ENCODE peak calls at places on chromosomes 13 and 19, in eight cellular contexts. One of them, this sample, is unnamed.

GRCh38 chr19:50718255-50719118 is 1.1 kb downstream of the SHANK1 start:
- DNase-seq in AG04450: no peak
- DNase-seq in psoas muscle: peak; percentile 44
- DNase-seq in PC-9: no peak
- DNase-seq in hepatocyte: no peak
- DNase-seq in Caco-2: no peak
- DNase-seq in AG10803: no peak
- DNase-seq in vagina: no peak
- DNase-seq in this sample: no peak

GRCh38 chr13:110627761-110628476 is 12.6 kb downstream of the NAXD start:
- DNase-seq in AG04450: no peak
- DNase-seq in psoas muscle: no peak
- DNase-seq in PC-9: no peak
- DNase-seq in hepatocyte: no peak
- DNase-seq in Caco-2: no peak
- DNase-seq in AG10803: no peak
- DNase-seq in vagina: no peak
- DNase-seq in this sample: no peak

GRCh38 chr13:51360489-51360888 is 21.0 kb downstream of the SERPINE3 start:
- DNase-seq in AG04450: no peak
- DNase-seq in psoas muscle: no peak
- DNase-seq in PC-9: no peak
- DNase-seq in hepatocyte: no peak
- DNase-seq in Caco-2: no peak
- DNase-seq in AG10803: no peak
- DNase-seq in vagina: no peak
- DNase-seq in this sample: no peak

GRCh38 chr13:93861818-93862217 is 617.7 kb downstream of the DCT start:
- DNase-seq in AG04450: peak; percentile 24
- DNase-seq in psoas muscle: no peak
- DNase-seq in PC-9: no peak
- DNase-seq in hepatocyte: peak; percentile 48
- DNase-seq in Caco-2: no peak
- DNase-seq in AG10803: peak; percentile 55
- DNase-seq in vagina: no peak
- DNase-seq in this sample: no peak

GRCh38 chr13:90498816-90499215 is 848.7 kb upstream of the MIR17HG start:
- DNase-seq in AG04450: no peak
- DNase-seq in psoas muscle: no peak
- DNase-seq in PC-9: no peak
- DNase-seq in hepatocyte: no peak
- DNase-seq in Caco-2: no peak
- DNase-seq in AG10803: no peak
- DNase-seq in vagina: no peak
- DNase-seq in this sample: no peak

GRCh38 chr13:40168425-40169155 is 497.9 kb downstream of the FOXO1 start:
- DNase-seq in AG04450: no peak
- DNase-seq in psoas muscle: no peak
- DNase-seq in PC-9: no peak
- DNase-seq in hepatocyte: no peak
- DNase-seq in Caco-2: no peak
- DNase-seq in AG10803: no peak
- DNase-seq in vagina: no peak
- DNase-seq in this sample: no peak

GRCh38 chr19:40750035-40750284 is 317 bp downstream of the ACTMAP start:
- DNase-seq in AG04450: no peak
- DNase-seq in psoas muscle: no peak
- DNase-seq in PC-9: no peak
- DNase-seq in hepatocyte: no peak
- DNase-seq in Caco-2: no peak
- DNase-seq in AG10803: no peak
- DNase-seq in vagina: no peak
- DNase-seq in this sample: no peak

GRCh38 chr13:105874808-105875207 is 660.7 kb downstream of the EFNB2 start:
- DNase-seq in AG04450: no peak
- DNase-seq in psoas muscle: no peak
- DNase-seq in PC-9: no peak
- DNase-seq in hepatocyte: peak; percentile 8
- DNase-seq in Caco-2: no peak
- DNase-seq in AG10803: no peak
- DNase-seq in vagina: no peak
- DNase-seq in this sample: no peak

GRCh38 chr19:31448221-31448657 is 99.0 kb upstream of the TSHZ3 start:
- DNase-seq in AG04450: peak; percentile 89
- DNase-seq in psoas muscle: peak; percentile 85
- DNase-seq in PC-9: no peak
- DNase-seq in hepatocyte: peak; percentile 60
- DNase-seq in Caco-2: no peak
- DNase-seq in AG10803: peak; percentile 86
- DNase-seq in vagina: no peak
- DNase-seq in this sample: no peak

GRCh38 chr13:113145496-113145895 is 13.0 kb upstream of the PROZ start:
- DNase-seq in AG04450: no peak
- DNase-seq in psoas muscle: no peak
- DNase-seq in PC-9: no peak
- DNase-seq in hepatocyte: no peak
- DNase-seq in Caco-2: no peak
- DNase-seq in AG10803: no peak
- DNase-seq in vagina: peak; percentile 55
- DNase-seq in this sample: no peak

GRCh38 chr19:47028372-47028672 is 8.7 kb downstream of the NPAS1 start:
- DNase-seq in AG04450: no peak
- DNase-seq in psoas muscle: no peak
- DNase-seq in PC-9: no peak
- DNase-seq in hepatocyte: no peak
- DNase-seq in Caco-2: no peak
- DNase-seq in AG10803: no peak
- DNase-seq in vagina: no peak
- DNase-seq in this sample: no peak

GRCh38 chr19:4516939-4517300 is 1.4 kb downstream of the PLIN4 start:
- DNase-seq in AG04450: no peak
- DNase-seq in psoas muscle: peak; percentile 89
- DNase-seq in PC-9: no peak
- DNase-seq in hepatocyte: no peak
- DNase-seq in Caco-2: no peak
- DNase-seq in AG10803: no peak
- DNase-seq in vagina: no peak
- DNase-seq in this sample: no peak

GRCh38 chr13:114119196-114119595 is 13.2 kb downstream of the RASA3 start:
- DNase-seq in AG04450: peak; percentile 85
- DNase-seq in psoas muscle: peak; percentile 58
- DNase-seq in PC-9: no peak
- DNase-seq in hepatocyte: peak; percentile 80
- DNase-seq in Caco-2: no peak
- DNase-seq in AG10803: peak; percentile 91
- DNase-seq in vagina: no peak
- DNase-seq in this sample: peak; percentile 83

GRCh38 chr19:12782424-12783225 is 7.3 kb upstream of the HOOK2 start:
- DNase-seq in AG04450: no peak
- DNase-seq in psoas muscle: peak; percentile 93
- DNase-seq in PC-9: no peak
- DNase-seq in hepatocyte: peak; percentile 89
- DNase-seq in Caco-2: peak; percentile 81
- DNase-seq in AG10803: peak; percentile 83
- DNase-seq in vagina: no peak
- DNase-seq in this sample: no peak

GRCh38 chr13:30038884-30039283 is 188.5 kb upstream of the UBL3 start:
- DNase-seq in AG04450: no peak
- DNase-seq in psoas muscle: no peak
- DNase-seq in PC-9: no peak
- DNase-seq in hepatocyte: no peak
- DNase-seq in Caco-2: no peak
- DNase-seq in AG10803: peak; percentile 78
- DNase-seq in vagina: peak; percentile 31
- DNase-seq in this sample: no peak

GRCh38 chr19:50311723-50312635 is 17.2 kb downstream of the KCNC3 start:
- DNase-seq in AG04450: no peak
- DNase-seq in psoas muscle: peak; percentile 42
- DNase-seq in PC-9: no peak
- DNase-seq in hepatocyte: peak; percentile 62
- DNase-seq in Caco-2: peak; percentile 85
- DNase-seq in AG10803: no peak
- DNase-seq in vagina: no peak
- DNase-seq in this sample: no peak

GRCh38 chr13:100584901-100585300 is 3.7 kb downstream of the GGACT start:
- DNase-seq in AG04450: no peak
- DNase-seq in psoas muscle: no peak
- DNase-seq in PC-9: no peak
- DNase-seq in hepatocyte: no peak
- DNase-seq in Caco-2: no peak
- DNase-seq in AG10803: no peak
- DNase-seq in vagina: no peak
- DNase-seq in this sample: peak; percentile 91

GRCh38 chr19:38267780-38268430 is 3.5 kb downstream of the SPINT2 start:
- DNase-seq in AG04450: no peak
- DNase-seq in psoas muscle: no peak
- DNase-seq in PC-9: peak; percentile 62
- DNase-seq in hepatocyte: no peak
- DNase-seq in Caco-2: peak; percentile 60
- DNase-seq in AG10803: no peak
- DNase-seq in vagina: no peak
- DNase-seq in this sample: no peak

GRCh38 chr13:36096411-36097184 is 34.6 kb downstream of the DCLK1 start:
- DNase-seq in AG04450: no peak
- DNase-seq in psoas muscle: no peak
- DNase-seq in PC-9: no peak
- DNase-seq in hepatocyte: peak; percentile 11
- DNase-seq in Caco-2: no peak
- DNase-seq in AG10803: no peak
- DNase-seq in vagina: no peak
- DNase-seq in this sample: no peak

GRCh38 chr13:112657850-112658445 is 31.9 kb upstream of the ATP11A start:
- DNase-seq in AG04450: peak; percentile 33
- DNase-seq in psoas muscle: no peak
- DNase-seq in PC-9: peak; percentile 62
- DNase-seq in hepatocyte: peak; percentile 71
- DNase-seq in Caco-2: no peak
- DNase-seq in AG10803: peak; percentile 61
- DNase-seq in vagina: no peak
- DNase-seq in this sample: peak; percentile 29

GRCh38 chr19:2239771-2240770 is 3.4 kb downstream of the SF3A2 start:
- DNase-seq in AG04450: no peak
- DNase-seq in psoas muscle: no peak
- DNase-seq in PC-9: no peak
- DNase-seq in hepatocyte: no peak
- DNase-seq in Caco-2: no peak
- DNase-seq in AG10803: peak; percentile 33
- DNase-seq in vagina: no peak
- DNase-seq in this sample: peak; percentile 34

GRCh38 chr19:39236527-39236926 is 8.3 kb downstream of the IFNL3 start:
- DNase-seq in AG04450: no peak
- DNase-seq in psoas muscle: no peak
- DNase-seq in PC-9: no peak
- DNase-seq in hepatocyte: no peak
- DNase-seq in Caco-2: no peak
- DNase-seq in AG10803: no peak
- DNase-seq in vagina: no peak
- DNase-seq in this sample: no peak

GRCh38 chr13:59337070-59337469 is 826.7 kb downstream of the DIAPH3 start:
- DNase-seq in AG04450: no peak
- DNase-seq in psoas muscle: no peak
- DNase-seq in PC-9: no peak
- DNase-seq in hepatocyte: peak; percentile 19
- DNase-seq in Caco-2: no peak
- DNase-seq in AG10803: no peak
- DNase-seq in vagina: no peak
- DNase-seq in this sample: no peak

DNA sequence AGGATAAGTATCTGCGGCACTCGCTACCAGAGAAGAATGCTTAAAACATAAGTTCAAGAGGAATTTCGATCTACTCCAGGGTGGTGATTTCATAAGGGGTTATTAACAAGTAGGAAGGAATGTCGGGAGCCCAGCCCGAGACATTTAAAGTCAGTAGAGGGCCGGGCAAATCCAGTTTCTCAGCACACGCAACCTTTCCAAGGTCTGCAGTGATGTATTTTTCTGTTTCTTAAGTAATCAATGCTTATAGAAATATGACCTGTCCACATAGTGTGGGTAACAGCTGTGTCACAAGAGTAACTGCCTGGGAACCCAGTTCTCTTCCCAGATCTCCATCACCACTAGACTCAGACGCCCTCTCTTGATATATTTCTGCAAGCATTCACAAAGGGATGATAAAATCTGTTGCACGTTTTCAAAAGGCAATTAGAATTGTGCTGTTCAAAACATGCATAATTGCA is 525.9 kb downstream of the MYO16 start:
- DNase-seq in AG04450: no peak
- DNase-seq in psoas muscle: no peak
- DNase-seq in PC-9: peak; percentile 98
- DNase-seq in hepatocyte: no peak
- DNase-seq in Caco-2: no peak
- DNase-seq in AG10803: peak; percentile 94
- DNase-seq in vagina: no peak
- DNase-seq in this sample: peak; percentile 31
- TF ChIP-seq CTCF in AG04450: no peak
- TF ChIP-seq CTCF in psoas muscle: no peak
- TF ChIP-seq CTCF in PC-9: no peak
- TF ChIP-seq CTCF in hepatocyte: no peak
- TF ChIP-seq CTCF in Caco-2: no peak
- TF ChIP-seq CTCF in AG10803: peak; percentile 18
- TF ChIP-seq CTCF in vagina: no peak
- TF ChIP-seq CTCF in this sample: no peak

GRCh38 chr19:41994521-41994971 is 516 bp upstream of the ATP1A3 start:
- DNase-seq in AG04450: no peak
- DNase-seq in psoas muscle: no peak
- DNase-seq in PC-9: no peak
- DNase-seq in hepatocyte: no peak
- DNase-seq in Caco-2: no peak
- DNase-seq in AG10803: no peak
- DNase-seq in vagina: no peak
- DNase-seq in this sample: no peak
- H3K4me3 ChIP-seq in AG04450: no peak overlapping the region
- H3K4me3 ChIP-seq in psoas muscle: peak overlapping the region; percentile 63
- H3K4me3 ChIP-seq in PC-9: peak overlapping the region; percentile 38
- H3K4me3 ChIP-seq in hepatocyte: no peak overlapping the region
- H3K4me3 ChIP-seq in Caco-2: peak overlapping the region; percentile 42
- H3K4me3 ChIP-seq in AG10803: no peak overlapping the region
- H3K4me3 ChIP-seq in vagina: peak overlapping the region; percentile 45
- H3K4me3 ChIP-seq in this sample: no peak overlapping the region

DNA sequence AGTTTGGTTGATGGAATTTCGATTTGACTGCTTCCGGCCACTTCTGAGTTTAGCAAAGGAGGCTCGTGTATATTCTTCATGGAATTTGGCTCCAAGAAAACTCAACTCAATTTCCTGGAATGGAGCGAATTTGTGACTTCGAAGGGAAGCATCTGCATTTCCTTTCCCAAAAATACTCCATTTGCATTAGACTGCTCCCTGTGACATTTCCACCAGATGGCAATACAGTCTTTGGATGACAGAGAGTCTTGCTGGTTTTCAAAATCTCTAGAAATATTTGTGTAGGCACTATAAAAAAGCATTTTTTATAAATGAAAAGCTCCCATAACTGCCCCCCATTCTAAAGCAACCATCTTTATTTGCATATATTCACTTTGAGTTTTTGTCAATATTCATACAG is 4.1 kb downstream of the C1QTNF9 start:
- DNase-seq in AG04450: no peak
- DNase-seq in psoas muscle: no peak
- DNase-seq in PC-9: no peak
- DNase-seq in hepatocyte: no peak
- DNase-seq in Caco-2: no peak
- DNase-seq in AG10803: peak; percentile 12
- DNase-seq in vagina: no peak
- DNase-seq in this sample: no peak
- TF ChIP-seq CTCF in AG04450: peak; percentile 30
- TF ChIP-seq CTCF in psoas muscle: peak; percentile 21
- TF ChIP-seq CTCF in PC-9: peak; percentile 63
- TF ChIP-seq CTCF in hepatocyte: peak; percentile 43
- TF ChIP-seq CTCF in Caco-2: peak; percentile 15
- TF ChIP-seq CTCF in AG10803: peak; percentile 47
- TF ChIP-seq CTCF in vagina: no peak
- TF ChIP-seq CTCF in this sample: peak; percentile 36

GRCh38 chr13:99326012-99326411 is 18.8 kb upstream of the GPR183 start:
- DNase-seq in AG04450: no peak
- DNase-seq in psoas muscle: no peak
- DNase-seq in PC-9: no peak
- DNase-seq in hepatocyte: no peak
- DNase-seq in Caco-2: no peak
- DNase-seq in AG10803: no peak
- DNase-seq in vagina: no peak
- DNase-seq in this sample: no peak
- H3K4me3 ChIP-seq in AG04450: no peak overlapping the region
- H3K4me3 ChIP-seq in psoas muscle: no peak overlapping the region
- H3K4me3 ChIP-seq in PC-9: no peak overlapping the region
- H3K4me3 ChIP-seq in hepatocyte: no peak overlapping the region
- H3K4me3 ChIP-seq in Caco-2: no peak overlapping the region
- H3K4me3 ChIP-seq in AG10803: no peak overlapping the region
- H3K4me3 ChIP-seq in vagina: no peak overlapping the region
- H3K4me3 ChIP-seq in this sample: no peak overlapping the region